ENCODE peak calls at places on chromosomes 5 and 9, in seven cellular contexts. L, G, K, N, A, W and U are unnamed samples.

GRCh38 chr5:112616812-112617547 is 120.7 kb upstream of the APC start:
- DNase-seq in W (no peak), A (no peak), K (peak; percentile 28), G (peak; percentile 59), L (no peak), N (no peak), U (no peak)

GRCh38 chr5:136016945-136017530 is 11.8 kb upstream of the TGFBI start:
- DNase-seq in G (peak; percentile 87), L (no peak), A (no peak), W (no peak), K (peak; percentile 92), N (peak; percentile 100), U (no peak)

GRCh38 chr9:99055384-99055783 is 49.5 kb upstream of the TGFBR1 start:
- DNase-seq in A (no peak), K (no peak), N (peak; percentile 43), G (no peak), L (no peak), W (no peak), U (no peak)

GRCh38 chr5:163677092-163677491 is 171.7 kb downstream of the MAT2B start:
- DNase-seq in N (peak; percentile 32), W (no peak), K (no peak), L (no peak), G (no peak), A (no peak), U (no peak)

GRCh38 chr5:1875843-1876671 is 6.7 kb downstream of the IRX4 start:
- DNase-seq in A (peak; percentile 44), L (no peak), N (no peak), K (no peak), G (no peak), W (no peak), U (no peak)

GRCh38 chr9:25861416-25861815 is 183.2 kb upstream of the TUSC1 start:
- DNase-seq in G (no peak), A (no peak), N (no peak), W (no peak), K (peak; percentile 61), L (no peak), U (no peak)

GRCh38 chr9:16627967-16628366 is 242.5 kb downstream of the BNC2 start:
- DNase-seq in A (no peak), K (peak; percentile 98), N (peak; percentile 22), G (no peak), L (peak; percentile 32), W (no peak), U (no peak)

GRCh38 chr5:143315929-143316328 is 87.6 kb downstream of the NR3C1 start:
- DNase-seq in K (no peak), N (peak; percentile 55), A (no peak), L (no peak), G (no peak), W (no peak), U (no peak)

GRCh38 chr5:96033116-96033515 is 71.5 kb upstream of the ELL2 start:
- DNase-seq in K (no peak), W (no peak), L (no peak), G (no peak), A (no peak), N (no peak), U (no peak)

GRCh38 chr5:160001457-160001856 is 7.5 kb upstream of the TTC1 start:
- DNase-seq in N (no peak), K (no peak), A (no peak), G (no peak), L (no peak), W (no peak), U (no peak)

GRCh38 chr5:5126444-5126843 is 13.7 kb upstream of the ADAMTS16 start:
- DNase-seq in G (no peak), K (peak; percentile 45), N (peak; percentile 95), A (no peak), W (no peak), L (no peak), U (no peak)

GRCh38 chr9:14198544-14199510 is 115.1 kb downstream of the NFIB start:
- DNase-seq in A (no peak), N (peak; percentile 72), G (no peak), K (peak; percentile 39), L (no peak), W (peak; percentile 60), U (no peak)

GRCh38 chr9:89379031-89379430 is 60.7 kb downstream of the SECISBP2 start:
- DNase-seq in G (no peak), A (no peak), L (no peak), N (no peak), K (no peak), W (no peak), U (no peak)

GRCh38 chr5:73897886-73898285 is 271.9 kb downstream of the ARHGEF28 start:
- DNase-seq in K (no peak), G (no peak), N (no peak), A (no peak), L (no peak), W (no peak), U (no peak)

GRCh38 chr5:156846914-156847313 is 3.2 kb upstream of the PPP1R2B start:
- DNase-seq in W (no peak), L (no peak), N (no peak), A (no peak), K (no peak), G (no peak), U (no peak)

GRCh38 chr5:173283318-173284288 is 44.6 kb downstream of the STC2 start:
- DNase-seq in L (peak; percentile 61), G (peak; percentile 92), A (peak; percentile 87), N (peak; percentile 79), K (peak; percentile 46), W (no peak), U (peak; percentile 85)

GRCh38 chr9:91711755-91712591 is 238.1 kb downstream of the ROR2 start:
- DNase-seq in N (no peak), G (no peak), L (no peak), W (no peak), A (no peak), K (peak; percentile 58), U (no peak)

GRCh38 chr9:78930281-78930680 is 633.4 kb downstream of the PSAT1 start:
- DNase-seq in K (no peak), N (no peak), G (no peak), A (no peak), L (no peak), W (no peak), U (no peak)

GRCh38 chr9:78938821-78939220 is 632.9 kb upstream of the TLE4 start:
- DNase-seq in W (no peak), L (no peak), A (no peak), K (peak; percentile 55), G (no peak), N (no peak), U (no peak)

GRCh38 chr9:78940121-78940855 is 631.5 kb upstream of the TLE4 start:
- DNase-seq in N (no peak), L (no peak), K (peak; percentile 62), G (no peak), A (no peak), W (no peak), U (no peak)

GRCh38 chr9:78932849-78933627 is 636.1 kb downstream of the PSAT1 start:
- DNase-seq in A (no peak), L (no peak), W (no peak), N (peak; percentile 30), K (peak; percentile 70), G (no peak), U (no peak)

GRCh38 chr9:78934880-78935279 is 636.9 kb upstream of the TLE4 start:
- DNase-seq in K (no peak), N (no peak), A (no peak), L (no peak), W (no peak), G (no peak), U (no peak)
- TF ChIP-seq CTCF in K (no peak), N (no peak), A (no peak), L (no peak), W (no peak), G (no peak), U (no peak)

GRCh38 chr9:33816327-33817252 is at the start of gene UBE2R2:
- DNase-seq in N (peak; percentile 88), L (peak; percentile 93), K (peak; percentile 88), G (peak; percentile 75), A (peak; percentile 89), W (peak; percentile 93), U (peak; percentile 89)

GRCh38 chr9:33814816-33815215 is 2.1 kb upstream of the UBE2R2 start:
- DNase-seq in L (no peak), N (no peak), G (no peak), W (no peak), K (peak; percentile 40), A (no peak), U (no peak)

GRCh38 chr9:33817327-33818166 is 587 bp downstream of the UBE2R2 start:
- DNase-seq in A (peak; percentile 69), G (peak; percentile 60), W (peak; percentile 56), N (peak; percentile 55), K (peak; percentile 74), L (peak; percentile 56), U (peak; percentile 73)

GRCh38 chr9:33815781-33816180 is 1.2 kb upstream of the UBE2R2 start:
- DNase-seq in L (no peak), N (no peak), A (no peak), W (no peak), G (no peak), K (no peak), U (no peak)

GRCh38 chr9:33813712-33814641 is 3.0 kb upstream of the UBE2R2 start:
- DNase-seq in K (peak; percentile 86), N (peak; percentile 58), W (no peak), G (peak; percentile 11), L (no peak), A (no peak), U (no peak)
- TF ChIP-seq CTCF in K (peak; percentile 67), N (peak; percentile 58), W (peak; percentile 57), G (peak; percentile 51), L (peak; percentile 36), A (peak; percentile 73), U (peak; percentile 88)

DNA sequence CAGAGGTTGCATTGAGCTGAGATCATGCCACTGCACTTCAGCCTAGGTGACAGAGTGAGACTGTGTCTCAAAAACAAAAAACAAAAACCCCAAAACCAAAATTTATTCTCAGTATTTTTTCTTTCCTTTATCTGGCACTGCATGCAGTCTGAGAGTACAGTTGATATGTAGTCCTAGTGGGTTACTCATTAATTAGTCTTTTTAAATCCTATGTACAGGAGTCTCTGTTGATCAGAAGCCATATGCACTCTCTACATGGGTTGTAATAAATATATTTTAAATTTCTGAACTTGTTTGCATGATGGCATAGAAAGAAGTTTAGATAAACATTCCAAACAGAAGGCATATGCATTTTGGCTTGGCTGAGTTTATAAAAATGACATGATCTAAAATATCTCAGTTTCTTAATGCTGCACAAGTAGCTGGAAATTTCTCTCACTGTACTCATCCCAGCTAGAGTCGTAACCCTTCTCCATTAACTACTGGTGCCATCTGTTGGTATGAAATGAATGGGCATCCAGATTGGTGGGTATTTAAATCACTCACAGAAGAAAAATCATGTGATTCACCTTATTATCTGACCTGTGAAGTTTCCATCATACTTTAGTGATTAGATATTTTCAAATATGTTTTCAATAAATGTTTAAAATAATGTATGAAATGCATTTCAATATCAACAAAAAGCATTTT is 284.8 kb downstream of the CTNND2 start:
- DNase-seq in W (no peak), A (no peak), N (peak; percentile 49), G (peak; percentile 18), L (no peak), K (no peak), U (no peak)
- TF ChIP-seq CTCF in W (no peak), A (peak; percentile 19), N (peak; percentile 29), G (no peak), L (no peak), K (no peak), U (no peak)

DNA sequence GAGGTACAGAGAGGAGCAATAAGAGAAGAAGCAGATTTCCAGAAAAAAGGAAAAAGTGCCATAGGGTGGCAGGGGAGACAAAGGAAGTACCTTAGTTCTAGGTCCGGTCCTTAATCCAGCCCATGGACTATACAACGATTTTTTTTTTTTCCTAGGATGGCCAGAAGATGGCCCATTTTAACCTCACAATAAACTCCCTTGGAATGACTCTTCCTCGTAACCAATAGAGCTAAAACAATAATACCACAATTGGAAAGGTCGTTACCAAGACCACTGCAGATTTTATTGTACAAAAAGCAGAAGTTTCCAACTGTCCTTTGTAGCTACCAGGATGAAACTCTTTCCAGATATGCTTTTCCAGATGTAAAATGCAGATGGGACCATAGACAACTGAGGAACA is 34.4 kb upstream of the SSBP2 start:
- DNase-seq in A (no peak), N (no peak), K (no peak), W (no peak), G (no peak), L (no peak), U (no peak)
- TF ChIP-seq CTCF in A (no peak), N (no peak), K (no peak), W (no peak), G (no peak), L (no peak), U (no peak)